ENCODE peak calls at places on chromosomes 3 and 15, in six cellular contexts. F is activated CD8-positive, alpha-beta memory T cell treated with anti-CD3 and anti-CD28 coated beads for 48 hours; N is neuronal stem cell; B is suprapubic skin; L is stimulated activated naive CD8-positive, alpha-beta T cell treated with anti-CD3 and anti-CD28 coated beads, Interleukin-15, Interleukin-2, amounts not matched to agents 100 U/mL and 50 U/mL, for 24 hours; H is HuH-7.5. P is an unnamed sample.

GRCh38 chr3:46280105-46280797 is 38.0 kb downstream of the CCR3 start:
- DNase-seq in F (no peak), N (no peak), B (no peak), L (peak), H (no peak), P (no peak)

GRCh38 chr15:41564286-41564959 is 5.4 kb downstream of the TYRO3 start:
- DNase-seq in F (no peak), N (peak), B (no peak), L (no peak), H (peak), P (peak)

GRCh38 chr15:99021669-99022068 is 14.1 kb upstream of the PGPEP1L start:
- DNase-seq in F (no peak), N (no peak), B (no peak), L (no peak), H (no peak), P (no peak)

GRCh38 chr3:157151627-157152026 is 8.3 kb downstream of the CCNL1 start:
- DNase-seq in F (no peak), N (no peak), B (no peak), L (no peak), H (no peak), P (no peak)

GRCh38 chr3:148021400-148021799 is 612.2 kb downstream of the ZIC1 start:
- DNase-seq in F (no peak), N (no peak), B (no peak), L (no peak), H (no peak), P (no peak)

GRCh38 chr15:45884289-45884688 is 249.5 kb downstream of the SQOR start:
- DNase-seq in F (no peak), N (no peak), B (no peak), L (no peak), H (no peak), P (no peak)

GRCh38 chr3:140022061-140022781 is 87.2 kb downstream of the CLSTN2 start:
- DNase-seq in F (no peak), N (no peak), B (no peak), L (no peak), H (no peak), P (no peak)

GRCh38 chr3:15007681-15008141 is 57.4 kb downstream of the MRPS25 start:
- DNase-seq in F (no peak), N (no peak), B (no peak), L (no peak), H (no peak), P (no peak)

GRCh38 chr15:51756482-51756881 is 5.1 kb downstream of the TMOD2 start:
- DNase-seq in F (no peak), N (no peak), B (no peak), L (no peak), H (no peak), P (no peak)

GRCh38 chr15:65305776-65306175 is 1.3 kb downstream of the RNU5B-1 start:
- DNase-seq in F (no peak), N (no peak), B (no peak), L (no peak), H (no peak), P (no peak)

GRCh38 chr3:141386611-141387110 is 18.4 kb downstream of the ZBTB38 start:
- DNase-seq in F (no peak), N (no peak), B (no peak), L (no peak), H (no peak), P (no peak)

P was measured in nephron progenitor cell.